ENCODE peak calls at places on chromosomes 11 and 22, in five cellular contexts. D, G, I, F and Y are unnamed samples.

GRCh38 chr22:25161017-25161915 is 38.4 kb upstream of the CRYBB3 start:
- DNase-seq in G (no peak), I (no peak), D (no peak), F (no peak), Y (no peak)

GRCh38 chr11:75140269-75141138 is 10.4 kb upstream of the SLCO2B1 start:
- DNase-seq in G (peak; percentile 29), D (peak; percentile 57), I (peak; percentile 51), F (peak; percentile 63), Y (peak; percentile 84)

GRCh38 chr11:118907051-118907748 is 18.5 kb downstream of the BCL9L start:
- DNase-seq in D (peak; percentile 87), F (peak; percentile 86), I (peak; percentile 80), G (peak; percentile 76), Y (peak; percentile 89)

GRCh38 chr11:47328449-47329390 is 23.8 kb downstream of the MYBPC3 start:
- DNase-seq in D (no peak), I (no peak), G (no peak), F (no peak), Y (no peak)

GRCh38 chr22:32623943-32624342 is 149.3 kb downstream of the FBXO7 start:
- DNase-seq in D (peak; percentile 44), F (peak; percentile 96), I (no peak), G (peak; percentile 85), Y (no peak)

GRCh38 chr11:23359297-23359696 is 499.0 kb upstream of the CCDC179 start:
- DNase-seq in G (peak; percentile 56), D (no peak), F (peak; percentile 88), I (peak; percentile 57), Y (no peak)

GRCh38 chr11:128188346-128189115 is 398.8 kb downstream of the ETS1 start:
- DNase-seq in F (peak; percentile 62), I (no peak), D (no peak), G (no peak), Y (no peak)

GRCh38 chr11:118321386-118322082 is 17.0 kb downstream of the CD3E start:
- DNase-seq in D (no peak), I (no peak), G (no peak), F (no peak), Y (peak; percentile 41)

GRCh38 chr22:44347549-44347948 is 34.8 kb upstream of the SHISAL1 start:
- DNase-seq in F (no peak), D (no peak), G (no peak), I (peak; percentile 52), Y (no peak)

GRCh38 chr11:33490842-33491370 is 209.7 kb downstream of the C11orf91 start:
- DNase-seq in F (peak; percentile 21), D (no peak), G (no peak), I (no peak), Y (no peak)

GRCh38 chr11:61505640-61506155 is 2.9 kb upstream of the LRRC10B start:
- DNase-seq in I (no peak), D (no peak), F (peak; percentile 67), G (no peak), Y (no peak)

GRCh38 chr22:43154887-43155536 is 3.7 kb downstream of the TSPO start:
- DNase-seq in F (no peak), G (no peak), I (no peak), D (no peak), Y (no peak)

GRCh38 chr11:119975561-119976152 is 162.3 kb downstream of the TRIM29 start:
- DNase-seq in I (no peak), G (no peak), D (no peak), F (no peak), Y (no peak)

GRCh38 chr11:10307411-10308207 is 2.7 kb downstream of the ADM start:
- DNase-seq in F (peak; percentile 98), I (peak; percentile 92), D (peak; percentile 82), G (peak; percentile 87), Y (peak; percentile 85)

GRCh38 chr11:69889400-69890372 is 70.5 kb upstream of the FGF3 start:
- DNase-seq in D (no peak), F (no peak), G (no peak), I (no peak), Y (no peak)

GRCh38 chr11:10303558-10304363 is 1.1 kb upstream of the ADM start:
- DNase-seq in D (peak; percentile 72), F (peak; percentile 86), G (peak; percentile 41), I (peak; percentile 59), Y (peak; percentile 45)

GRCh38 chr11:123434911-123435310 is 4.8 kb downstream of the GRAMD1B start:
- DNase-seq in D (no peak), G (no peak), I (no peak), F (no peak), Y (no peak)

GRCh38 chr11:85634747-85635146 is 6.4 kb downstream of the TMEM126B start:
- DNase-seq in D (no peak), F (no peak), I (no peak), G (no peak), Y (no peak)

GRCh38 chr11:19398273-19398672 is 157.5 kb upstream of the E2F8 start:
- DNase-seq in F (peak; percentile 32), G (no peak), I (no peak), D (no peak), Y (no peak)

GRCh38 chr22:19535001-19535400 is 10.8 kb upstream of the CLDN5 start:
- DNase-seq in F (no peak), D (no peak), G (no peak), I (no peak), Y (no peak)

GRCh38 chr11:73218106-73218829 is at the start of gene P2RY2:
- DNase-seq in F (peak; percentile 50), I (peak; percentile 71), D (peak; percentile 93), G (no peak), Y (peak; percentile 72)

GRCh38 chr22:20002661-20003060 is 14.0 kb downstream of the ARVCF start:
- DNase-seq in D (no peak), I (no peak), F (no peak), G (no peak), Y (no peak)

GRCh38 chr11:125960771-125961170 is 14.9 kb downstream of the VSIG10L2 start:
- DNase-seq in D (no peak), I (no peak), F (no peak), G (no peak), Y (no peak)

GRCh38 chr22:27992294-27993165 is 73.5 kb upstream of the PITPNB start:
- DNase-seq in D (no peak), G (no peak), I (no peak), F (no peak), Y (no peak)

GRCh38 chr22:42644422-42645340 is 4.3 kb upstream of the ATP5MGL start:
- DNase-seq in D (peak; percentile 40), I (no peak), F (peak; percentile 63), G (peak; percentile 73), Y (no peak)

GRCh38 chr22:40385041-40385782 is 14.8 kb downstream of the SGSM3 start:
- DNase-seq in D (no peak), I (peak; percentile 50), F (no peak), G (no peak), Y (peak; percentile 72)

GRCh38 chr11:36243641-36244040 is 45.6 kb downstream of the COMMD9 start:
- DNase-seq in I (no peak), D (no peak), F (no peak), G (peak; percentile 18), Y (no peak)

GRCh38 chr22:20526628-20527355 is 19.4 kb downstream of the MED15 start:
- DNase-seq in D (no peak), F (peak; percentile 82), G (peak; percentile 72), I (no peak), Y (no peak)

GRCh38 chr11:76628408-76628947 is 42.1 kb downstream of the LRRC32 start:
- DNase-seq in I (no peak), D (no peak), F (no peak), G (no peak), Y (no peak)

GRCh38 chr11:11505190-11505589 is 116.6 kb downstream of the GALNT18 start:
- DNase-seq in F (no peak), G (no peak), I (no peak), D (no peak), Y (no peak)

GRCh38 chr11:125874556-125875124 is 12.8 kb upstream of the HYLS1 start:
- DNase-seq in F (peak; percentile 84), D (peak; percentile 48), G (peak; percentile 90), I (peak; percentile 49), Y (peak; percentile 56)

GRCh38 chr11:46446343-46446751 is 54.8 kb upstream of the CHRM4 start:
- DNase-seq in D (no peak), G (peak; percentile 35), F (peak; percentile 44), I (no peak), Y (no peak)

DNA sequence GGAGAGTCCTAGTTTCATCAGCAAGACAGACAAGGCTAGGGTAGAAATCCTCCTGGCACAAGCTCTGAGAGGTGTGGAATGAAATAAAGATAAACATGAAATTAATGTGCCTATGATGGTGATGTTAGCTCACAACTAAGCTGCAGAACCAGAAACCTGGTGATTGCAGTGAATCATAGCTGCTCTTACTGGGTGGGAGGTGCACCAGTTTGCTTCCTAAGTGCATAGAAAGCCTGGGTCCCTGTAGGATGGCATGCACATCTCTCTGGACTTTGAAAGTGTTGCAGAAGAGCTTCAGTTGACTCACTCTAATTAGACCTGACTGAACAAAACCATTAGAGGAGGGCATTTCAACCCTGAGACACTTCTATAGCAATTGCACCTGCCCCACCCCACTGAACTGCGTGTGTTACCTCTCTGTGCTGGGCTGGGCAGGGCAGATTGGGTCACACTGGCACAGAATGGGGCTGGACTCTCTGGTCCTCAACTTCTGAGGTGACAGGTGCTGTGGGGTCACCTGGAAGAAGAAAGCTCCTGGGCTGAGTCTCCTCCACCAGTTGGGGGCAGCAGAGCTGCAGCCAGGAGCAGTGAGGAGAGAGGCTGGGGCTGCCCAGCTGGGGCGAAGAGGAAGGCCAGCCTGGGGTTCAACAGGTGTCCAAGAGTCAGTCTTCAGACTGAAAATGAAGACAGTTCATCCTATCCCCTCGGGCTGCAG is 57.9 kb downstream of the GGTLC2 start:
- DNase-seq in G (no peak), F (peak; percentile 46), D (no peak), I (peak; percentile 39), Y (no peak)
- TF ChIP-seq CTCF in G (peak; percentile 30), F (no peak), D (peak; percentile 16), I (peak; percentile 57), Y (peak; percentile 70)

DNA sequence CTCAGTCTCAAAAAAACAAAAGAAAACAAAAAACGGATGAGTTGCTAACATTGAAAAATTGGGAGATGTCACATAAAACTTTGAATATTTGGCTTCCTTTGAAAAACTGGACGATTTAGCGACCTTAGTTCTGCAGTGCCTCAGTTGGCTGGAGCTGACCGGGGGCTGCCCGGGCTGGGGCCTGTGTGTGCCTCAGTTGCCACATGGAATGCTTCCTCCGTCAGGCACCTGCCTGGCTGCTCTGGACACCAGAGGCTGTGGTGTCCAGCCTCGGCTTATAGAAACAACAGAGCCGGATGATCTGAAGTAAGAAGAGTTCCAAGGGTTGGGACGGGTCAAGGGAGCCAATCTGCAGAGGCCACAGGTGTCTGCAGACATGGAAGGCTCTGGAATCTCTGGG is 50.2 kb downstream of the CACNG2 start:
- DNase-seq in F (no peak), G (no peak), D (no peak), I (no peak), Y (no peak)
- TF ChIP-seq CTCF in F (no peak), G (no peak), D (no peak), I (no peak), Y (no peak)

GRCh38 chr11:114059984-114060401 is 482 bp downstream of the ZBTB16 start:
- DNase-seq in D (peak; percentile 34), I (no peak), F (peak; percentile 77), G (no peak), Y (peak; percentile 42)
- TF ChIP-seq CTCF in D (no peak), I (no peak), F (no peak), G (no peak), Y (no peak)

DNA sequence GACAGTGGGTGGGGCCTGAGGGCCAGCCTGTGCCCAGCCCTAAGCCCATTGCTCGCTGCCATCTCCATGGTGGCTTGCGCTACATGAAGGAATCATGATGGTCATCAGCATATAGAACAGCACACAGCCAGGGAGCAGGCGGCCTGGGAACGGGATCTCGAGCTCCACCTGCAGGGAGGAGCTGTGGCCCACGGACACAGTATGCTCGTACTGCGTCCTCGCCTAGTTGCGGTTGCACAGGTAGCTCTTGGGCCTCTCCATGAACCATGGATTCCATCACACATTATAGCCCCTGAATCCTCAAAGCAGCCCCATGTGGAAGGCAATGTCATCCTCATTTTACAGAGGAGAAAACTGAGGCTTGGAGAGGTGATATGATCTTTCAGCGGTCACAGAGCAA is 15.1 kb downstream of the SEC14L4 start:
- DNase-seq in I (peak; percentile 21), F (peak; percentile 7), G (no peak), D (no peak), Y (no peak)
- TF ChIP-seq CTCF in I (peak; percentile 39), F (no peak), G (peak; percentile 7), D (no peak), Y (no peak)